ENCODE peak calls at places on chromosomes 5 and 9, in seven cellular contexts. One of them, this sample, is unnamed.

GRCh38 chr5:77844408-77845272 is 68.5 kb upstream of the TBCA start:
- DNase-seq in ovary: no peak
- DNase-seq in heart left ventricle: no peak
- DNase-seq in transverse colon: no peak
- DNase-seq in tibial nerve: no peak
- DNase-seq in IMR-90: no peak
- DNase-seq in WERI-Rb-1: no peak
- DNase-seq in this sample: no peak

GRCh38 chr5:147613359-147613758 is 103.5 kb upstream of the DPYSL3 start:
- DNase-seq in ovary: no peak
- DNase-seq in heart left ventricle: no peak
- DNase-seq in transverse colon: no peak
- DNase-seq in tibial nerve: no peak
- DNase-seq in IMR-90: peak
- DNase-seq in WERI-Rb-1: no peak
- DNase-seq in this sample: no peak

GRCh38 chr5:176189857-176190256 is 48.4 kb upstream of the SIMC1 start:
- DNase-seq in ovary: no peak
- DNase-seq in heart left ventricle: no peak
- DNase-seq in transverse colon: no peak
- DNase-seq in tibial nerve: no peak
- DNase-seq in IMR-90: no peak
- DNase-seq in WERI-Rb-1: no peak
- DNase-seq in this sample: no peak

GRCh38 chr9:92590386-92590785 is 54.6 kb upstream of the ECM2 start:
- DNase-seq in ovary: peak
- DNase-seq in heart left ventricle: peak
- DNase-seq in transverse colon: peak
- DNase-seq in tibial nerve: no peak
- DNase-seq in IMR-90: peak
- DNase-seq in WERI-Rb-1: no peak
- DNase-seq in this sample: no peak

GRCh38 chr5:91229031-91229623 is 154.0 kb downstream of the ARRDC3 start:
- DNase-seq in ovary: no peak
- DNase-seq in heart left ventricle: no peak
- DNase-seq in transverse colon: no peak
- DNase-seq in tibial nerve: no peak
- DNase-seq in IMR-90: peak
- DNase-seq in WERI-Rb-1: no peak
- DNase-seq in this sample: no peak

GRCh38 chr5:71924980-71925379 is 182.3 kb upstream of the MAP1B start:
- DNase-seq in ovary: no peak
- DNase-seq in heart left ventricle: no peak
- DNase-seq in transverse colon: no peak
- DNase-seq in tibial nerve: no peak
- DNase-seq in IMR-90: peak
- DNase-seq in WERI-Rb-1: no peak
- DNase-seq in this sample: no peak

GRCh38 chr9:21684831-21685362 is 117.5 kb upstream of the MTAP start:
- DNase-seq in ovary: no peak
- DNase-seq in heart left ventricle: no peak
- DNase-seq in transverse colon: no peak
- DNase-seq in tibial nerve: no peak
- DNase-seq in IMR-90: peak
- DNase-seq in WERI-Rb-1: no peak
- DNase-seq in this sample: peak

GRCh38 chr5:172764861-172765765 is 5.9 kb downstream of the DUSP1 start:
- DNase-seq in ovary: peak
- DNase-seq in heart left ventricle: peak
- DNase-seq in transverse colon: peak
- DNase-seq in tibial nerve: peak
- DNase-seq in IMR-90: peak
- DNase-seq in WERI-Rb-1: peak
- DNase-seq in this sample: peak

GRCh38 chr9:127858041-127858512 is 3.6 kb upstream of the ENG start:
- DNase-seq in ovary: peak
- DNase-seq in heart left ventricle: peak
- DNase-seq in transverse colon: no peak
- DNase-seq in tibial nerve: no peak
- DNase-seq in IMR-90: no peak
- DNase-seq in WERI-Rb-1: peak
- DNase-seq in this sample: no peak

GRCh38 chr9:613771-614347 is 227.6 kb upstream of the DMRT1 start:
- DNase-seq in ovary: peak
- DNase-seq in heart left ventricle: peak
- DNase-seq in transverse colon: peak
- DNase-seq in tibial nerve: peak
- DNase-seq in IMR-90: peak
- DNase-seq in WERI-Rb-1: peak
- DNase-seq in this sample: peak

GRCh38 chr5:95779611-95780010 is 42.9 kb downstream of the GLRX start:
- DNase-seq in ovary: no peak
- DNase-seq in heart left ventricle: no peak
- DNase-seq in transverse colon: no peak
- DNase-seq in tibial nerve: no peak
- DNase-seq in IMR-90: peak
- DNase-seq in WERI-Rb-1: no peak
- DNase-seq in this sample: no peak

GRCh38 chr9:78898239-78898638 is 601.3 kb downstream of the PSAT1 start:
- DNase-seq in ovary: no peak
- DNase-seq in heart left ventricle: no peak
- DNase-seq in transverse colon: no peak
- DNase-seq in tibial nerve: no peak
- DNase-seq in IMR-90: peak
- DNase-seq in WERI-Rb-1: no peak
- DNase-seq in this sample: no peak

GRCh38 chr5:103908327-103909099 is 345.9 kb upstream of the NUDT12 start:
- DNase-seq in ovary: no peak
- DNase-seq in heart left ventricle: no peak
- DNase-seq in transverse colon: no peak
- DNase-seq in tibial nerve: no peak
- DNase-seq in IMR-90: no peak
- DNase-seq in WERI-Rb-1: no peak
- DNase-seq in this sample: no peak

GRCh38 chr5:67699560-67699959 is 503.0 kb upstream of the CD180 start:
- DNase-seq in ovary: no peak
- DNase-seq in heart left ventricle: no peak
- DNase-seq in transverse colon: peak
- DNase-seq in tibial nerve: no peak
- DNase-seq in IMR-90: no peak
- DNase-seq in WERI-Rb-1: no peak
- DNase-seq in this sample: no peak

GRCh38 chr5:57513785-57514184 is 31.2 kb upstream of the ACTBL2 start:
- DNase-seq in ovary: no peak
- DNase-seq in heart left ventricle: no peak
- DNase-seq in transverse colon: no peak
- DNase-seq in tibial nerve: no peak
- DNase-seq in IMR-90: no peak
- DNase-seq in WERI-Rb-1: no peak
- DNase-seq in this sample: no peak

GRCh38 chr9:113222482-113222841 is 1.1 kb downstream of the SLC31A1 start:
- DNase-seq in ovary: no peak
- DNase-seq in heart left ventricle: no peak
- DNase-seq in transverse colon: peak
- DNase-seq in tibial nerve: no peak
- DNase-seq in IMR-90: peak
- DNase-seq in WERI-Rb-1: no peak
- DNase-seq in this sample: no peak

DNA sequence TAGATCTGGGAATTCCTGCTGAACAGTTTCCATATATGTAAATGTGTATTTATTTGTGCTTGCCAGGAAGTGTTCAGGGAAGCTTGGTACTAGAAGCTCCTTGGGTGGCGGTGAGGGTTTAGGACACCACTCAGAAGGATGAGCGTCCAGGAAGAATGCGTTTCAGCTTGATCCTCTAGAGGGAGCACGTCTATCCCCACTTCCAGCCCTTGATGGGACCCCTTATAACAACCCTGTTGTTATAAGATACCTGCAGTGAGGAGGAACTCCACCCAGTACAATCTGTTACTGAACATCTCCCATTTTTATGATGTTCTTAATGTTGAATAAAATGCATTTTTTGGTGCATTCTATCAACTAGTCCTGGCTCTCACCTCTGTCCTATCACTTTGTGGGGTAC is 88.9 kb downstream of the CYFIP2 start:
- DNase-seq in ovary: no peak
- DNase-seq in heart left ventricle: no peak
- DNase-seq in transverse colon: no peak
- DNase-seq in tibial nerve: no peak
- DNase-seq in IMR-90: no peak
- DNase-seq in WERI-Rb-1: peak
- DNase-seq in this sample: no peak
- TF ChIP-seq CTCF in ovary: no peak
- TF ChIP-seq CTCF in heart left ventricle: no peak
- TF ChIP-seq CTCF in transverse colon: no peak
- TF ChIP-seq CTCF in tibial nerve: no peak
- TF ChIP-seq CTCF in IMR-90: peak
- TF ChIP-seq CTCF in WERI-Rb-1: peak
- TF ChIP-seq CTCF in this sample: no peak

GRCh38 chr5:124650960-124651662 is 95.3 kb downstream of the ZNF608 start:
- DNase-seq in ovary: no peak
- DNase-seq in heart left ventricle: peak
- DNase-seq in transverse colon: no peak
- DNase-seq in tibial nerve: no peak
- DNase-seq in IMR-90: peak
- DNase-seq in WERI-Rb-1: no peak
- DNase-seq in this sample: no peak

GRCh38 chr5:124652514-124652819 is 94.0 kb downstream of the ZNF608 start:
- DNase-seq in ovary: no peak
- DNase-seq in heart left ventricle: no peak
- DNase-seq in transverse colon: no peak
- DNase-seq in tibial nerve: no peak
- DNase-seq in IMR-90: no peak
- DNase-seq in WERI-Rb-1: no peak
- DNase-seq in this sample: no peak

GRCh38 chr5:124651663-124652513 is 94.6 kb downstream of the ZNF608 start:
- DNase-seq in ovary: peak
- DNase-seq in heart left ventricle: peak
- DNase-seq in transverse colon: peak
- DNase-seq in tibial nerve: peak
- DNase-seq in IMR-90: no peak
- DNase-seq in WERI-Rb-1: peak
- DNase-seq in this sample: peak

GRCh38 chr5:124654418-124654817 is 92.0 kb downstream of the ZNF608 start:
- DNase-seq in ovary: peak
- DNase-seq in heart left ventricle: no peak
- DNase-seq in transverse colon: no peak
- DNase-seq in tibial nerve: no peak
- DNase-seq in IMR-90: no peak
- DNase-seq in WERI-Rb-1: no peak
- DNase-seq in this sample: no peak

DNA sequence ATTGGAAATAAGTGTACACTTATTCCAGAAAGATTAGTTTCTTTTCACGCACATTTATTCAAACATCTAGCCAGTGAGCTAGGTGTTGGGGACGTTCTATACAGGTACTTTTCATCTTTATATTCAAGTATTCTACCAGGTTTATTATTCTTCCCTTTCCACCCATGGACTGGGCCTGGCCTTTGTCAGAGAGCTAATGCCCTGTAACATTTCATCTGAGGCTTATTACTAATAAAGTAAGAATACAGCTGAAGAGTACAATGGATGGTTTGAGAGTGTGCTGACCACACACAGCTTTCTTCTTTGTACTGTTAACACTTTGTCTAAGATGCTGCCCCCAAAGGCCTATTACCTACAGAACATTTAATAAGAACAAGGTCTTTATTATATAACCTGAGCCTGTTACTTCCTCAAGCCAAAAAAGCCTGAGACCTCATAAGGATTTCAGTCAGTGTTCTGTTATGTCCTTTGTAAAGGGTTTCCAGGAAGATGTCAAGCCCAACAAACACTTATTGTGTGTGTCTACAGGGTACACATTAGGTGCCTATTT is 93.5 kb downstream of the ZNF608 start:
- DNase-seq in ovary: no peak
- DNase-seq in heart left ventricle: no peak
- DNase-seq in transverse colon: no peak
- DNase-seq in tibial nerve: no peak
- DNase-seq in IMR-90: no peak
- DNase-seq in WERI-Rb-1: no peak
- DNase-seq in this sample: no peak
- H3K27ac ChIP-seq in ovary: no peak
- H3K27ac ChIP-seq in heart left ventricle: no peak
- H3K27ac ChIP-seq in transverse colon: peak
- H3K27ac ChIP-seq in tibial nerve: peak
- H3K27ac ChIP-seq in IMR-90: no peak
- H3K27ac ChIP-seq in WERI-Rb-1: no peak
- H3K27ac ChIP-seq in this sample: no peak

GRCh38 chr5:88872971-88873370 is 10.0 kb downstream of the MEF2C start:
- DNase-seq in ovary: no peak
- DNase-seq in heart left ventricle: no peak
- DNase-seq in transverse colon: no peak
- DNase-seq in tibial nerve: no peak
- DNase-seq in IMR-90: no peak
- DNase-seq in WERI-Rb-1: no peak
- DNase-seq in this sample: no peak
- TF ChIP-seq CTCF in ovary: no peak
- TF ChIP-seq CTCF in heart left ventricle: no peak
- TF ChIP-seq CTCF in transverse colon: no peak
- TF ChIP-seq CTCF in tibial nerve: no peak
- TF ChIP-seq CTCF in IMR-90: no peak
- TF ChIP-seq CTCF in WERI-Rb-1: no peak
- TF ChIP-seq CTCF in this sample: no peak

GRCh38 chr9:37033141-37033540 is 927 bp downstream of the PAX5 start:
- DNase-seq in ovary: no peak
- DNase-seq in heart left ventricle: no peak
- DNase-seq in transverse colon: no peak
- DNase-seq in tibial nerve: no peak
- DNase-seq in IMR-90: no peak
- DNase-seq in WERI-Rb-1: no peak
- DNase-seq in this sample: no peak
- H3K27ac ChIP-seq in ovary: no peak
- H3K27ac ChIP-seq in heart left ventricle: no peak
- H3K27ac ChIP-seq in transverse colon: no peak
- H3K27ac ChIP-seq in tibial nerve: no peak
- H3K27ac ChIP-seq in IMR-90: no peak
- H3K27ac ChIP-seq in WERI-Rb-1: no peak
- H3K27ac ChIP-seq in this sample: no peak

GRCh38 chr9:20187318-20187717 is 398.5 kb upstream of the SLC24A2 start:
- DNase-seq in ovary: no peak
- DNase-seq in heart left ventricle: no peak
- DNase-seq in transverse colon: no peak
- DNase-seq in tibial nerve: no peak
- DNase-seq in IMR-90: no peak
- DNase-seq in WERI-Rb-1: no peak
- DNase-seq in this sample: no peak

GRCh38 chr9:20189871-20190270 is 401.0 kb upstream of the SLC24A2 start:
- DNase-seq in ovary: no peak
- DNase-seq in heart left ventricle: no peak
- DNase-seq in transverse colon: no peak
- DNase-seq in tibial nerve: no peak
- DNase-seq in IMR-90: no peak
- DNase-seq in WERI-Rb-1: peak
- DNase-seq in this sample: no peak

GRCh38 chr9:20188616-20189212 is 399.9 kb upstream of the SLC24A2 start:
- DNase-seq in ovary: no peak
- DNase-seq in heart left ventricle: no peak
- DNase-seq in transverse colon: no peak
- DNase-seq in tibial nerve: no peak
- DNase-seq in IMR-90: no peak
- DNase-seq in WERI-Rb-1: no peak
- DNase-seq in this sample: no peak

GRCh38 chr9:20186823-20187222 is 398.0 kb upstream of the SLC24A2 start:
- DNase-seq in ovary: no peak
- DNase-seq in heart left ventricle: no peak
- DNase-seq in transverse colon: no peak
- DNase-seq in tibial nerve: no peak
- DNase-seq in IMR-90: no peak
- DNase-seq in WERI-Rb-1: no peak
- DNase-seq in this sample: no peak

GRCh38 chr9:20191239-20191840 is 402.5 kb upstream of the SLC24A2 start:
- DNase-seq in ovary: no peak
- DNase-seq in heart left ventricle: no peak
- DNase-seq in transverse colon: no peak
- DNase-seq in tibial nerve: no peak
- DNase-seq in IMR-90: no peak
- DNase-seq in WERI-Rb-1: no peak
- DNase-seq in this sample: no peak
- TF ChIP-seq CTCF in ovary: no peak
- TF ChIP-seq CTCF in heart left ventricle: no peak
- TF ChIP-seq CTCF in transverse colon: no peak
- TF ChIP-seq CTCF in tibial nerve: no peak
- TF ChIP-seq CTCF in IMR-90: peak
- TF ChIP-seq CTCF in WERI-Rb-1: no peak
- TF ChIP-seq CTCF in this sample: no peak

This sample was measured in lung.